ENCODE peak calls at places on chromosomes 4 and X, in seven cellular contexts. One of them, this sample, is unnamed.
A peak's percentile ranks its signal among the peaks of the same experiment; 100 is the strongest.

GRCh38 chr4:10733016-10733415 is 48.4 kb upstream of the CLNK start:
- DNase-seq in cardiac fibroblast: no peak
- DNase-seq in skeletal muscle cell: no peak
- DNase-seq in adipocyte: no peak
- DNase-seq in CD4-positive, CD25-positive, alpha-beta regulatory T cell: no peak
- DNase-seq in CD8-positive, alpha-beta memory T cell: no peak
- DNase-seq in fibroblast of pulmonary artery: no peak
- DNase-seq in this sample: no peak

GRCh38 chr4:88661724-88662123 is 35.9 kb downstream of the NAP1L5 start:
- DNase-seq in adipocyte: peak; percentile 74
- DNase-seq in CD4-positive, CD25-positive, alpha-beta regulatory T cell: no peak
- DNase-seq in CD8-positive, alpha-beta memory T cell: no peak
- DNase-seq in cardiac fibroblast: peak; percentile 91
- DNase-seq in fibroblast of pulmonary artery: peak; percentile 74
- DNase-seq in skeletal muscle cell: peak; percentile 91
- DNase-seq in this sample: no peak

GRCh38 chrX:47191331-47191730 is 2.3 kb upstream of the UBA1 start:
- DNase-seq in adipocyte: peak; percentile 43
- DNase-seq in CD8-positive, alpha-beta memory T cell: peak; percentile 50
- DNase-seq in cardiac fibroblast: peak; percentile 16
- DNase-seq in skeletal muscle cell: no peak
- DNase-seq in CD4-positive, CD25-positive, alpha-beta regulatory T cell: peak; percentile 54
- DNase-seq in fibroblast of pulmonary artery: no peak
- DNase-seq in this sample: peak; percentile 65

GRCh38 chr4:6772223-6772928 is 10.2 kb upstream of the KIAA0232 start:
- DNase-seq in adipocyte: no peak
- DNase-seq in CD8-positive, alpha-beta memory T cell: no peak
- DNase-seq in cardiac fibroblast: no peak
- DNase-seq in CD4-positive, CD25-positive, alpha-beta regulatory T cell: no peak
- DNase-seq in skeletal muscle cell: no peak
- DNase-seq in fibroblast of pulmonary artery: no peak
- DNase-seq in this sample: peak; percentile 75

GRCh38 chr4:112403072-112403945 is 106.1 kb downstream of the ALPK1 start:
- DNase-seq in adipocyte: no peak
- DNase-seq in skeletal muscle cell: peak; percentile 5
- DNase-seq in CD4-positive, CD25-positive, alpha-beta regulatory T cell: no peak
- DNase-seq in cardiac fibroblast: no peak
- DNase-seq in CD8-positive, alpha-beta memory T cell: no peak
- DNase-seq in fibroblast of pulmonary artery: peak; percentile 9
- DNase-seq in this sample: no peak

GRCh38 chrX:20266810-20267598 is at the start of gene RPS6KA3:
- DNase-seq in skeletal muscle cell: peak; percentile 61
- DNase-seq in adipocyte: peak; percentile 88
- DNase-seq in CD8-positive, alpha-beta memory T cell: peak; percentile 87
- DNase-seq in cardiac fibroblast: peak; percentile 83
- DNase-seq in fibroblast of pulmonary artery: peak; percentile 85
- DNase-seq in CD4-positive, CD25-positive, alpha-beta regulatory T cell: peak; percentile 88
- DNase-seq in this sample: peak; percentile 94

GRCh38 chr4:123340381-123340701 is 56.3 kb upstream of the SPRY1 start:
- DNase-seq in fibroblast of pulmonary artery: peak; percentile 93
- DNase-seq in adipocyte: peak; percentile 71
- DNase-seq in CD8-positive, alpha-beta memory T cell: no peak
- DNase-seq in CD4-positive, CD25-positive, alpha-beta regulatory T cell: no peak
- DNase-seq in cardiac fibroblast: peak; percentile 98
- DNase-seq in skeletal muscle cell: peak; percentile 78
- DNase-seq in this sample: no peak

GRCh38 chr4:6193399-6193798 is 7.0 kb downstream of the JAKMIP1 start:
- DNase-seq in CD4-positive, CD25-positive, alpha-beta regulatory T cell: no peak
- DNase-seq in cardiac fibroblast: no peak
- DNase-seq in skeletal muscle cell: no peak
- DNase-seq in adipocyte: no peak
- DNase-seq in fibroblast of pulmonary artery: no peak
- DNase-seq in CD8-positive, alpha-beta memory T cell: no peak
- DNase-seq in this sample: no peak

GRCh38 chrX:83469551-83469950 is 38.5 kb upstream of the POU3F4 start:
- DNase-seq in fibroblast of pulmonary artery: peak; percentile 0
- DNase-seq in CD8-positive, alpha-beta memory T cell: no peak
- DNase-seq in CD4-positive, CD25-positive, alpha-beta regulatory T cell: no peak
- DNase-seq in adipocyte: peak; percentile 23
- DNase-seq in skeletal muscle cell: no peak
- DNase-seq in cardiac fibroblast: peak; percentile 7
- DNase-seq in this sample: peak; percentile 34

GRCh38 chr4:156475322-156475721 is 496.3 kb downstream of the PDGFC start:
- DNase-seq in cardiac fibroblast: peak; percentile 88
- DNase-seq in skeletal muscle cell: no peak
- DNase-seq in fibroblast of pulmonary artery: peak; percentile 83
- DNase-seq in CD4-positive, CD25-positive, alpha-beta regulatory T cell: no peak
- DNase-seq in adipocyte: peak; percentile 84
- DNase-seq in CD8-positive, alpha-beta memory T cell: no peak
- DNase-seq in this sample: peak; percentile 4

GRCh38 chr4:148023782-148024181 is 291.9 kb downstream of the ARHGAP10 start:
- DNase-seq in cardiac fibroblast: peak; percentile 24
- DNase-seq in adipocyte: no peak
- DNase-seq in CD8-positive, alpha-beta memory T cell: no peak
- DNase-seq in skeletal muscle cell: no peak
- DNase-seq in fibroblast of pulmonary artery: no peak
- DNase-seq in CD4-positive, CD25-positive, alpha-beta regulatory T cell: no peak
- DNase-seq in this sample: no peak

GRCh38 chr4:80306255-80306654 is 29.3 kb upstream of the CFAP299 start:
- DNase-seq in CD4-positive, CD25-positive, alpha-beta regulatory T cell: no peak
- DNase-seq in cardiac fibroblast: peak; percentile 74
- DNase-seq in CD8-positive, alpha-beta memory T cell: no peak
- DNase-seq in skeletal muscle cell: no peak
- DNase-seq in adipocyte: no peak
- DNase-seq in fibroblast of pulmonary artery: peak; percentile 42
- DNase-seq in this sample: no peak

GRCh38 chr4:173264960-173265281 is 69.2 kb downstream of the HMGB2 start:
- DNase-seq in fibroblast of pulmonary artery: no peak
- DNase-seq in cardiac fibroblast: no peak
- DNase-seq in skeletal muscle cell: no peak
- DNase-seq in CD8-positive, alpha-beta memory T cell: no peak
- DNase-seq in adipocyte: no peak
- DNase-seq in CD4-positive, CD25-positive, alpha-beta regulatory T cell: no peak
- DNase-seq in this sample: no peak

GRCh38 chr4:7854697-7855370 is 84.8 kb downstream of the AFAP1 start:
- DNase-seq in skeletal muscle cell: no peak
- DNase-seq in cardiac fibroblast: peak; percentile 52
- DNase-seq in CD8-positive, alpha-beta memory T cell: peak; percentile 86
- DNase-seq in CD4-positive, CD25-positive, alpha-beta regulatory T cell: peak; percentile 86
- DNase-seq in adipocyte: no peak
- DNase-seq in fibroblast of pulmonary artery: no peak
- DNase-seq in this sample: peak; percentile 27

GRCh38 chr4:41538887-41539498 is 1.0 kb downstream of the LIMCH1 start:
- DNase-seq in adipocyte: no peak
- DNase-seq in skeletal muscle cell: no peak
- DNase-seq in fibroblast of pulmonary artery: no peak
- DNase-seq in CD4-positive, CD25-positive, alpha-beta regulatory T cell: no peak
- DNase-seq in cardiac fibroblast: no peak
- DNase-seq in CD8-positive, alpha-beta memory T cell: no peak
- DNase-seq in this sample: no peak

GRCh38 chr4:1939664-1940509 is 68.7 kb downstream of the NSD2 start:
- DNase-seq in skeletal muscle cell: peak; percentile 77
- DNase-seq in CD4-positive, CD25-positive, alpha-beta regulatory T cell: no peak
- DNase-seq in adipocyte: peak; percentile 87
- DNase-seq in fibroblast of pulmonary artery: peak; percentile 86
- DNase-seq in cardiac fibroblast: peak; percentile 88
- DNase-seq in CD8-positive, alpha-beta memory T cell: no peak
- DNase-seq in this sample: no peak

GRCh38 chr4:123325241-123325681 is 71.3 kb upstream of the SPRY1 start:
- DNase-seq in adipocyte: peak; percentile 9
- DNase-seq in CD8-positive, alpha-beta memory T cell: no peak
- DNase-seq in fibroblast of pulmonary artery: no peak
- DNase-seq in skeletal muscle cell: no peak
- DNase-seq in CD4-positive, CD25-positive, alpha-beta regulatory T cell: no peak
- DNase-seq in cardiac fibroblast: peak; percentile 24
- DNase-seq in this sample: no peak

GRCh38 chrX:115491766-115492165 is 69.2 kb upstream of the PLS3 start:
- DNase-seq in skeletal muscle cell: no peak
- DNase-seq in CD4-positive, CD25-positive, alpha-beta regulatory T cell: no peak
- DNase-seq in cardiac fibroblast: peak; percentile 49
- DNase-seq in CD8-positive, alpha-beta memory T cell: no peak
- DNase-seq in adipocyte: peak; percentile 31
- DNase-seq in fibroblast of pulmonary artery: peak; percentile 37
- DNase-seq in this sample: no peak

GRCh38 chr4:76306882-76307669 is 543 bp downstream of the STBD1 start:
- DNase-seq in CD8-positive, alpha-beta memory T cell: no peak
- DNase-seq in adipocyte: peak; percentile 85
- DNase-seq in fibroblast of pulmonary artery: peak; percentile 50
- DNase-seq in skeletal muscle cell: no peak
- DNase-seq in cardiac fibroblast: peak; percentile 64
- DNase-seq in CD4-positive, CD25-positive, alpha-beta regulatory T cell: no peak
- DNase-seq in this sample: peak; percentile 83
- H3K4me3 ChIP-seq in CD8-positive, alpha-beta memory T cell: peak overlapping the region; percentile 51
- H3K4me3 ChIP-seq in adipocyte: peak overlapping the region; percentile 97
- H3K4me3 ChIP-seq in fibroblast of pulmonary artery: peak overlapping the region; percentile 81
- H3K4me3 ChIP-seq in skeletal muscle cell: peak overlapping the region; percentile 74
- H3K4me3 ChIP-seq in cardiac fibroblast: peak overlapping the region; percentile 86
- H3K4me3 ChIP-seq in CD4-positive, CD25-positive, alpha-beta regulatory T cell: peak overlapping the region; percentile 32
- H3K4me3 ChIP-seq in this sample: peak overlapping the region; percentile 69

GRCh38 chrX:6778547-6779231 is 243.8 kb upstream of the VCX3A start:
- DNase-seq in cardiac fibroblast: no peak
- DNase-seq in skeletal muscle cell: no peak
- DNase-seq in fibroblast of pulmonary artery: no peak
- DNase-seq in CD4-positive, CD25-positive, alpha-beta regulatory T cell: no peak
- DNase-seq in adipocyte: no peak
- DNase-seq in CD8-positive, alpha-beta memory T cell: no peak
- DNase-seq in this sample: no peak
- H3K4me3 ChIP-seq in cardiac fibroblast: no peak overlapping the region
- H3K4me3 ChIP-seq in skeletal muscle cell: no peak overlapping the region
- H3K4me3 ChIP-seq in fibroblast of pulmonary artery: no peak overlapping the region
- H3K4me3 ChIP-seq in CD4-positive, CD25-positive, alpha-beta regulatory T cell: no peak overlapping the region
- H3K4me3 ChIP-seq in adipocyte: no peak overlapping the region
- H3K4me3 ChIP-seq in CD8-positive, alpha-beta memory T cell: no peak overlapping the region
- H3K4me3 ChIP-seq in this sample: no peak overlapping the region

GRCh38 chr4:101347557-101348366 is 436 bp upstream of the PPP3CA start:
- DNase-seq in CD4-positive, CD25-positive, alpha-beta regulatory T cell: peak; percentile 98
- DNase-seq in cardiac fibroblast: peak; percentile 98
- DNase-seq in fibroblast of pulmonary artery: peak; percentile 98
- DNase-seq in skeletal muscle cell: peak; percentile 91
- DNase-seq in CD8-positive, alpha-beta memory T cell: peak; percentile 97
- DNase-seq in adipocyte: peak; percentile 99
- DNase-seq in this sample: peak; percentile 100

GRCh38 chr4:101348367-101348827 is 1.1 kb upstream of the PPP3CA start:
- DNase-seq in skeletal muscle cell: no peak
- DNase-seq in fibroblast of pulmonary artery: no peak
- DNase-seq in cardiac fibroblast: no peak
- DNase-seq in CD8-positive, alpha-beta memory T cell: no peak
- DNase-seq in CD4-positive, CD25-positive, alpha-beta regulatory T cell: no peak
- DNase-seq in adipocyte: peak; percentile 63
- DNase-seq in this sample: peak; percentile 80

GRCh38 chr4:101346562-101347266 is 612 bp downstream of the PPP3CA start:
- DNase-seq in fibroblast of pulmonary artery: peak; percentile 74
- DNase-seq in adipocyte: peak; percentile 86
- DNase-seq in cardiac fibroblast: peak; percentile 74
- DNase-seq in CD8-positive, alpha-beta memory T cell: peak; percentile 71
- DNase-seq in CD4-positive, CD25-positive, alpha-beta regulatory T cell: peak; percentile 74
- DNase-seq in skeletal muscle cell: peak; percentile 16
- DNase-seq in this sample: peak; percentile 80

GRCh38 chr4:101347267-101347556 is at the start of gene PPP3CA:
- DNase-seq in cardiac fibroblast: no peak
- DNase-seq in skeletal muscle cell: no peak
- DNase-seq in adipocyte: no peak
- DNase-seq in CD4-positive, CD25-positive, alpha-beta regulatory T cell: no peak
- DNase-seq in CD8-positive, alpha-beta memory T cell: no peak
- DNase-seq in fibroblast of pulmonary artery: no peak
- DNase-seq in this sample: no peak

DNA sequence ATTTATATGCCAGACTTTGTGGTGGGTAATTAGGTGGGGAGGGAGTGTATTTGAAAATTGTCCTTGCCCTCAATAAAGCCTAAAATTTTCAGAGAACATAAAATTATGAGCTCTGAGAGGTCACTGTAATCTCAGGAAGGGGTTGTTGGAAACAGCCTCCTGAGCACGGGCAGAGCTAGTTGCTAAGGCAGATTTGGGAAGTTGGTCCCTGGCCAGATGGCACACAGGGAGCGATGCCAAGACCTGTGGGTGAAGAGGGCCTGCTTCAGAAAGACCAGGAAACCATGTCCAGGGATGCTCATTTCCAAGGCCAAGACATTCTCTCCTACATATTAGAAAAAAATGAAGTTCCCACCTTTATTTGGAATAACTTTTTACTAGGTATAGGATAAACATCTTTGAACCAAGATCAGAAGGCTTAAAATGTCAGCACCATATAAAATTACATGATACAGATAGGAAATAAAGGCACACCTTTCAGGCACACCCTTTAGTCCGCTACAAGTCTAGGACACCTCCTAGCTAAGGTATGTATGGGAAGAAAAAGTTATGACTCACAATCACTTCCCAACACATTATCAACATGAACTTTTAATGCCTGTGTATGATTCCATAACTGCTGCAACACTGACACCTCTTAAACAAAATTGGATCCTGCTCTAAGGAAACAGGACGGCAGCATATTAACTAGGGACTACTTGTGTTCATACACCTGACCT is 2.2 kb upstream of the PPP3CA start:
- DNase-seq in CD8-positive, alpha-beta memory T cell: no peak
- DNase-seq in cardiac fibroblast: no peak
- DNase-seq in fibroblast of pulmonary artery: peak; percentile 50
- DNase-seq in adipocyte: peak; percentile 31
- DNase-seq in CD4-positive, CD25-positive, alpha-beta regulatory T cell: no peak
- DNase-seq in skeletal muscle cell: no peak
- DNase-seq in this sample: peak; percentile 55
- H3K4me3 ChIP-seq in CD8-positive, alpha-beta memory T cell: no peak overlapping the region
- H3K4me3 ChIP-seq in cardiac fibroblast: no peak overlapping the region
- H3K4me3 ChIP-seq in fibroblast of pulmonary artery: peak overlapping the region; percentile 90
- H3K4me3 ChIP-seq in adipocyte: peak overlapping the region; percentile 92
- H3K4me3 ChIP-seq in CD4-positive, CD25-positive, alpha-beta regulatory T cell: no peak overlapping the region
- H3K4me3 ChIP-seq in skeletal muscle cell: no peak overlapping the region
- H3K4me3 ChIP-seq in this sample: no peak overlapping the region

GRCh38 chr4:26862381-26862915 is 1.8 kb downstream of the STIM2 start:
- DNase-seq in fibroblast of pulmonary artery: no peak
- DNase-seq in CD4-positive, CD25-positive, alpha-beta regulatory T cell: no peak
- DNase-seq in skeletal muscle cell: no peak
- DNase-seq in adipocyte: peak; percentile 27
- DNase-seq in CD8-positive, alpha-beta memory T cell: no peak
- DNase-seq in cardiac fibroblast: peak; percentile 9
- DNase-seq in this sample: no peak
- H3K4me3 ChIP-seq in fibroblast of pulmonary artery: peak overlapping the region; percentile 89
- H3K4me3 ChIP-seq in CD4-positive, CD25-positive, alpha-beta regulatory T cell: peak overlapping the region; percentile 96
- H3K4me3 ChIP-seq in skeletal muscle cell: peak overlapping the region; percentile 79
- H3K4me3 ChIP-seq in adipocyte: peak overlapping the region; percentile 93
- H3K4me3 ChIP-seq in CD8-positive, alpha-beta memory T cell: peak overlapping the region; percentile 74
- H3K4me3 ChIP-seq in cardiac fibroblast: peak overlapping the region; percentile 83
- H3K4me3 ChIP-seq in this sample: no peak overlapping the region

GRCh38 chr4:3197366-3198105 is 51.4 kb upstream of the MSANTD1 start:
- DNase-seq in CD4-positive, CD25-positive, alpha-beta regulatory T cell: no peak
- DNase-seq in skeletal muscle cell: no peak
- DNase-seq in CD8-positive, alpha-beta memory T cell: no peak
- DNase-seq in cardiac fibroblast: no peak
- DNase-seq in adipocyte: no peak
- DNase-seq in fibroblast of pulmonary artery: no peak
- DNase-seq in this sample: no peak
- H3K4me3 ChIP-seq in CD4-positive, CD25-positive, alpha-beta regulatory T cell: peak overlapping the region; percentile 65
- H3K4me3 ChIP-seq in skeletal muscle cell: no peak overlapping the region
- H3K4me3 ChIP-seq in CD8-positive, alpha-beta memory T cell: no peak overlapping the region
- H3K4me3 ChIP-seq in cardiac fibroblast: no peak overlapping the region
- H3K4me3 ChIP-seq in adipocyte: no peak overlapping the region
- H3K4me3 ChIP-seq in fibroblast of pulmonary artery: no peak overlapping the region
- H3K4me3 ChIP-seq in this sample: no peak overlapping the region

GRCh38 chrX:2321411-2321810 is 179.4 kb downstream of the DHRSX start:
- DNase-seq in CD8-positive, alpha-beta memory T cell: no peak
- DNase-seq in fibroblast of pulmonary artery: no peak
- DNase-seq in adipocyte: no peak
- DNase-seq in CD4-positive, CD25-positive, alpha-beta regulatory T cell: no peak
- DNase-seq in cardiac fibroblast: no peak
- DNase-seq in skeletal muscle cell: no peak
- DNase-seq in this sample: no peak
- H3K4me3 ChIP-seq in CD8-positive, alpha-beta memory T cell: no peak overlapping the region
- H3K4me3 ChIP-seq in fibroblast of pulmonary artery: no peak overlapping the region
- H3K4me3 ChIP-seq in adipocyte: no peak overlapping the region
- H3K4me3 ChIP-seq in CD4-positive, CD25-positive, alpha-beta regulatory T cell: no peak overlapping the region
- H3K4me3 ChIP-seq in cardiac fibroblast: no peak overlapping the region
- H3K4me3 ChIP-seq in skeletal muscle cell: no peak overlapping the region
- H3K4me3 ChIP-seq in this sample: no peak overlapping the region

GRCh38 chr4:137540356-137540755 is 8.1 kb upstream of the PCDH18 start:
- DNase-seq in CD4-positive, CD25-positive, alpha-beta regulatory T cell: no peak
- DNase-seq in skeletal muscle cell: no peak
- DNase-seq in CD8-positive, alpha-beta memory T cell: no peak
- DNase-seq in adipocyte: no peak
- DNase-seq in fibroblast of pulmonary artery: no peak
- DNase-seq in cardiac fibroblast: no peak
- DNase-seq in this sample: no peak
- H3K4me3 ChIP-seq in CD4-positive, CD25-positive, alpha-beta regulatory T cell: no peak overlapping the region
- H3K4me3 ChIP-seq in skeletal muscle cell: no peak overlapping the region
- H3K4me3 ChIP-seq in CD8-positive, alpha-beta memory T cell: no peak overlapping the region
- H3K4me3 ChIP-seq in adipocyte: no peak overlapping the region
- H3K4me3 ChIP-seq in fibroblast of pulmonary artery: no peak overlapping the region
- H3K4me3 ChIP-seq in cardiac fibroblast: no peak overlapping the region
- H3K4me3 ChIP-seq in this sample: no peak overlapping the region